ENCODE peak calls at places on chromosomes 13 and 19, in ten cellular contexts. Z, M, H, A, F, C, B, G, J and S are unnamed samples.

GRCh38 chr13:96218475-96218874 is 128.6 kb downstream of the HS6ST3 start:
- DNase-seq in J (no peak), M (no peak), H (no peak), G (no peak), C (no peak), F (no peak), B (no peak), Z (no peak), A (no peak), S (no peak)

GRCh38 chr13:28699246-28699645 is 19.5 kb downstream of the SLC46A3 start:
- DNase-seq in Z (no peak), M (no peak), C (no peak), J (no peak), A (no peak), B (no peak), H (no peak), G (no peak), F (no peak), S (no peak)

GRCh38 chr19:58518261-58519086 is 1.1 kb downstream of the ZBTB45 start:
- DNase-seq in M (peak; percentile 85), A (no peak), F (no peak), G (no peak), C (peak; percentile 5), B (no peak), Z (no peak), H (no peak), J (no peak), S (no peak)

GRCh38 chr19:48444129-48444932 is 1.5 kb upstream of the GRWD1 start:
- DNase-seq in B (no peak), M (no peak), G (no peak), H (no peak), C (no peak), J (no peak), Z (no peak), F (no peak), A (no peak), S (no peak)

GRCh38 chr13:73162912-73163911 is 104.4 kb downstream of the KLF5 start:
- DNase-seq in J (no peak), G (no peak), A (no peak), B (no peak), F (no peak), C (peak; percentile 67), H (no peak), M (no peak), Z (no peak), S (no peak)

GRCh38 chr13:65894049-65894448 is 1336.1 kb downstream of the PCDH9 start:
- DNase-seq in B (no peak), J (no peak), F (no peak), C (no peak), M (no peak), Z (no peak), G (no peak), A (no peak), H (no peak), S (no peak)

GRCh38 chr19:4557971-4558941 is 1.2 kb downstream of the SEMA6B start:
- DNase-seq in Z (no peak), G (no peak), C (no peak), M (no peak), F (peak; percentile 51), J (peak; percentile 67), B (no peak), A (no peak), H (no peak), S (no peak)

GRCh38 chr13:111911754-111912452 is 155.0 kb upstream of the SOX1 start:
- DNase-seq in H (no peak), M (no peak), A (no peak), B (no peak), Z (no peak), C (no peak), J (no peak), G (no peak), F (peak; percentile 6), S (no peak)

GRCh38 chr13:109256866-109257760 is 529.3 kb downstream of the IRS2 start:
- DNase-seq in F (peak; percentile 67), A (peak; percentile 96), J (no peak), H (peak; percentile 90), G (no peak), B (peak; percentile 91), C (peak; percentile 100), Z (peak; percentile 94), M (no peak), S (peak; percentile 99)

GRCh38 chr13:99995503-99996176 is 14.1 kb downstream of the ZIC2 start:
- DNase-seq in Z (peak; percentile 52), C (peak; percentile 34), J (peak; percentile 59), A (no peak), M (no peak), F (no peak), H (no peak), G (no peak), B (no peak), S (peak; percentile 78)

GRCh38 chr19:41957161-41957837 is 1.8 kb downstream of the RABAC1 start:
- DNase-seq in H (no peak), F (no peak), A (no peak), J (no peak), M (no peak), Z (no peak), B (no peak), C (no peak), G (no peak), S (no peak)
- TF ChIP-seq CTCF in H (no peak), F (no peak), A (no peak), J (no peak), M (no peak), Z (no peak), B (no peak), C (no peak), G (no peak), S (no peak)

DNA sequence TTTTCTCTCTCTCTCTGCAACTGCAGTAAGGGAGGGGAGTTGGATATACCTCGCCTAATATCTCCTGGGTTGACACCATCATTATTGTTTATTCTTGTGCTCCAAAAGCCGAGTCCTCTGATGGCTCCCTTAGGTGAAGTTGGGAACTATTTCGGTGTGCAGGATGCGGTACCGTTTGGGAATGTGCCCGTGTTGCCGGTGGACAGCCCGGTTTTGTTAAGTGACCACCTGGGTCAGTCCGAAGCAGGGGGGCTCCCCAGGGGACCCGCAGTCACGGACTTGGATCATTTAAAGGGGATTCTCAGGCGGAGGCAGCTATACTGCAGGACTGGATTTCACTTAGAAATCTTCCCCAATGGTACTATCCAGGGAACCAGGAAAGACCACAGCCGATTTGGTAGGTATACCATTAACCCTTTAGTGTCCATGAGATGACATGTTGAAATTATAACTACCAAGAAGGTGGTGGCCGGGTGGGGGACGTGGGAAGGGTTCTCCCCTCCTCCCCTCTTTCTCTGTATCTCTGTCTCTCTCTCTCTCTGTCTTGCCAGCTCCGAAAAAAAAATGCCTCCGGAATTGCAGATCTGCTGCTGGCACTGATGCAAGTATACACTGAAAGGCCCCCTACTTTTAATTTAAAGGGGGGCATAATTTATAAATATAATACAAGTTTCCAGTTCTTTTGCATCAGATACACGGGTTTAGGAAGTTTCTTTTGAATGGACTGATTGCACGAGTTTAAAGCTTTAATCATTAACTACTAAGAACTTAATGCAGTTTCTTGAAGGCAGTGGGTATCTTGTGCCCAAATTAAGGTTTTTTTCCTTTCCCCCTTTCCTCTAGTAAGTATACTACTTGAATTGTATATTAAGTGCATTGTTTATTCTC is 1.2 kb downstream of the FGF9 start:
- DNase-seq in B (no peak), J (peak; percentile 18), F (peak; percentile 33), A (no peak), C (no peak), H (no peak), M (no peak), Z (no peak), G (no peak), S (no peak)
- H3K4me3 ChIP-seq in B (no peak overlapping the region), J (peak overlapping the region; percentile 88), F (peak overlapping the region; percentile 94), A (no peak overlapping the region), C (no peak overlapping the region), H (no peak overlapping the region), M (no peak overlapping the region), Z (no peak overlapping the region), G (peak overlapping the region; percentile 82), S (no peak overlapping the region)

GRCh38 chr19:35144259-35144599 is 1.2 kb downstream of the FXYD7 start:
- DNase-seq in C (no peak), G (no peak), B (no peak), J (peak; percentile 16), A (no peak), F (no peak), H (no peak), Z (no peak), M (no peak), S (no peak)

GRCh38 chr19:35141627-35142401 is 1.2 kb upstream of the FXYD7 start:
- DNase-seq in G (no peak), Z (no peak), A (no peak), B (no peak), J (peak; percentile 42), H (no peak), M (no peak), F (peak; percentile 53), C (no peak), S (no peak)

GRCh38 chr19:35142531-35143230 is 374 bp upstream of the FXYD7 start:
- DNase-seq in M (peak; percentile 49), H (no peak), G (peak; percentile 40), J (peak; percentile 84), C (no peak), F (peak; percentile 66), A (no peak), Z (peak; percentile 29), B (no peak), S (peak; percentile 40)

GRCh38 chr19:35143818-35144217 is 763 bp downstream of the FXYD7 start:
- DNase-seq in M (no peak), F (no peak), J (no peak), A (no peak), Z (no peak), B (no peak), G (no peak), H (no peak), C (no peak), S (no peak)

DNA sequence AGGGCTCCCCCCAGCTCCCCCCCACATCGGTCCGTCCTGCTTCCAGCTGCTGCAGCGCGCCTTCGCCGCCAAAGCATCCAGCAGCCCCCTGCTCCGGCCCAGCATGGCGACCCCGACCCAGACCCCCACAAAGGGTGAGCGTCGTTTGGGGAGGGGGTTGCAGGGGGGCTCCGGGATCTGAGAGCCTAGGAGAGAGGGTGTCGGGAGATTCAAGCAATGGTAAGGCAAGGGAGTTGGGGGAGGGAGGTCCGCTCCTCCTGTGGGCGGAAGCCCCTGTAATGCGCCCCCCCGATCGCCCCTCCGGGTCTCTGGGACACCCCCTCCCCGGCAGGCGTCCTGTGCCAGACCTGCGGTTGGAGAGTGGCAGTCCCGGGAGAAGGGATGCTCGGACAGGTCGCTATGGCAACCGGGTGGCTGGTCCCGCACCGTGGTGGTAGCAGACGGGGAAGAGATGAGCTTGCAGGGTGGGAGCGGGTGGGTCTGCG is at the start of gene FXYD7:
- DNase-seq in Z (no peak), H (no peak), G (no peak), C (no peak), F (no peak), B (no peak), A (no peak), J (peak; percentile 69), M (no peak), S (no peak)
- TF ChIP-seq CTCF in Z (no peak), H (no peak), G (peak; percentile 39), C (no peak), F (no peak), B (no peak), A (no peak), J (no peak), M (no peak), S (no peak)

DNA sequence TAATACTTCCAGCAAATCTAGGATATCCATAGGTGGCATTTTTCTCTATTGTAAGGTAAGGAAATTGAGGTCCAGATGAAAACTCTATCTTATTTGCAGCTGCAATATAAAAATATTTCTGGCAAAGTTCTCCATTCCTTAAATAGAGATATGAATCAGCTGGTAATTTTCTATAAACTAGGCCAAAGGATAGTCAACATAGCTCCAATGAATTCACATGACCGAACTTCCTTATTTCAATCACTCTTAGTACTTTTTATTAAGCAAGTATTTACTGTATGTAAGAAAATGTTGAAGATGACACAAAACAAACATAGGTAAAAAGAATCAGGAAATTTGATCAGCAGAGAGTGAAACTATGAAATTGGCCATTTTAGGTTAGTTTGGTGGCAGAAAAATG is 13.0 kb upstream of the LCP1 start:
- DNase-seq in Z (no peak), B (no peak), C (no peak), H (no peak), J (no peak), M (no peak), A (no peak), F (no peak), G (no peak), S (no peak)
- H3K4me3 ChIP-seq in Z (no peak overlapping the region), B (no peak overlapping the region), C (no peak overlapping the region), H (no peak overlapping the region), J (no peak overlapping the region), M (no peak overlapping the region), A (no peak overlapping the region), F (no peak overlapping the region), G (no peak overlapping the region), S (no peak overlapping the region)